ENCODE peak calls at places on chromosomes 4 and X, in ten cellular contexts. E is upper lobe of right lung, K is substantia nigra, P is cerebellar nuclear complex, Z is tibial artery, Q is aorta, X is NCI-H1436, F is posterior cingulate gyrus, L is T-helper 9 cell, R is H1. N is an unnamed sample.

GRCh38 chr4:85407546-85407945 is 67.4 kb upstream of the ARHGAP24 start:
- DNase-seq in K (no peak), X (no peak), Q (no peak), E (no peak), P (no peak), L (no peak), Z (no peak), R (no peak), F (no peak), N (no peak)

GRCh38 chrX:76026292-76026691 is 146.6 kb upstream of the PBDC1 start:
- DNase-seq in Q (no peak), P (no peak), E (no peak), X (no peak), Z (no peak), K (no peak), R (no peak), L (no peak), F (no peak), N (no peak)

GRCh38 chr4:108068422-108068821 is 78.7 kb downstream of the HADH start:
- DNase-seq in E (no peak), Q (no peak), X (no peak), K (no peak), F (no peak), Z (no peak), L (no peak), R (no peak), P (no peak), N (no peak)

GRCh38 chrX:134478374-134478773 is 18.4 kb downstream of the HPRT1 start:
- DNase-seq in P (no peak), E (no peak), K (no peak), F (no peak), Q (no peak), L (no peak), Z (no peak), R (no peak), X (no peak), N (no peak)

GRCh38 chr4:175874290-175874689 is 62.2 kb upstream of the GPM6A start:
- DNase-seq in Q (no peak), L (no peak), K (no peak), R (no peak), F (no peak), X (no peak), E (no peak), Z (no peak), P (no peak), N (no peak)

GRCh38 chrX:129193357-129193756 is 329.9 kb downstream of the SMARCA1 start:
- DNase-seq in P (no peak), E (no peak), Q (no peak), X (no peak), F (no peak), Z (no peak), R (no peak), L (no peak), K (no peak), N (no peak)

GRCh38 chrX:153627675-153628111 is 19.3 kb upstream of the DUSP9 start:
- DNase-seq in X (no peak), F (no peak), L (no peak), Q (peak; percentile 69), Z (no peak), R (no peak), P (no peak), K (no peak), E (peak; percentile 72), N (no peak)

GRCh38 chr4:40190465-40190864 is 6.4 kb upstream of the RHOH start:
- DNase-seq in K (no peak), Q (no peak), E (no peak), P (no peak), X (no peak), L (no peak), F (no peak), R (no peak), Z (no peak), N (no peak)

GRCh38 chr4:114036426-114036825 is 57.0 kb upstream of the ARSJ start:
- DNase-seq in Q (no peak), P (no peak), E (no peak), F (no peak), R (no peak), K (no peak), X (no peak), L (no peak), Z (no peak), N (no peak)

GRCh38 chr4:110540606-110541440 is 64.9 kb downstream of the ENPEP start:
- DNase-seq in Q (no peak), L (no peak), K (no peak), F (no peak), R (no peak), Z (no peak), E (no peak), X (no peak), P (no peak), N (no peak)

GRCh38 chr4:132227349-132228165 is 921.5 kb upstream of the PCDH10 start:
- DNase-seq in F (no peak), R (peak; percentile 69), L (no peak), K (no peak), X (peak; percentile 19), E (no peak), Q (peak; percentile 53), Z (no peak), P (no peak), N (no peak)

GRCh38 chrX:1468250-1468772 is 15.6 kb upstream of the ASMTL start:
- DNase-seq in Q (peak; percentile 66), X (no peak), Z (no peak), K (no peak), F (no peak), L (peak; percentile 67), R (no peak), E (peak; percentile 49), P (no peak), N (peak; percentile 73)

GRCh38 chr4:30714408-30715031 is 5.6 kb upstream of the PCDH7 start:
- DNase-seq in P (no peak), K (no peak), L (no peak), R (no peak), E (no peak), F (peak; percentile 37), Q (peak; percentile 65), Z (peak; percentile 22), X (no peak), N (no peak)